ENCODE peak calls at places on chromosomes 7 and 10, in six cellular contexts. B, C, J, T, H and Y are unnamed samples.

GRCh38 chr7:112550468-112551060 is 69.8 kb downstream of the LSMEM1 start:
- DNase-seq in B (no peak), C (no peak), J (no peak), T (peak), H (peak), Y (peak)

GRCh38 chr10:132575320-132576201 is 38.0 kb downstream of the INPP5A start:
- DNase-seq in B (no peak), C (no peak), J (peak), T (peak), H (peak), Y (no peak)

GRCh38 chr7:12431886-12432285 is 28.2 kb upstream of the VWDE start:
- DNase-seq in B (no peak), C (no peak), J (no peak), T (peak), H (no peak), Y (no peak)

GRCh38 chr7:95690367-95690947 is 81.9 kb upstream of the DYNC1I1 start:
- DNase-seq in B (no peak), C (no peak), J (no peak), T (peak), H (peak), Y (peak)

GRCh38 chr10:17506859-17507471 is 52.6 kb upstream of the ST8SIA6 start:
- DNase-seq in B (no peak), C (no peak), J (no peak), T (no peak), H (no peak), Y (no peak)

GRCh38 chr7:39651262-39651661 is 27.9 kb downstream of the RALA start:
- DNase-seq in B (no peak), C (no peak), J (no peak), T (no peak), H (no peak), Y (no peak)

GRCh38 chr7:153091477-153091876 is 331.9 kb downstream of the ACTR3B start:
- DNase-seq in B (no peak), C (no peak), J (no peak), T (no peak), H (peak), Y (no peak)

GRCh38 chr7:1593904-1594421 is 24.1 kb upstream of the PSMG3 start:
- DNase-seq in B (no peak), C (no peak), J (no peak), T (no peak), H (no peak), Y (no peak)

GRCh38 chr10:3865565-3865964 is 80.6 kb upstream of the KLF6 start:
- DNase-seq in B (no peak), C (no peak), J (no peak), T (no peak), H (no peak), Y (no peak)

GRCh38 chr7:47408675-47409074 is 173.2 kb downstream of the TNS3 start:
- DNase-seq in B (no peak), C (no peak), J (no peak), T (no peak), H (no peak), Y (no peak)

GRCh38 chr10:43394868-43395267 is 14.1 kb downstream of the HNRNPF start:
- DNase-seq in B (no peak), C (no peak), J (no peak), T (no peak), H (no peak), Y (no peak)

GRCh38 chr10:45379891-45380540 is 6.0 kb downstream of the ALOX5 start:
- DNase-seq in B (no peak), C (no peak), J (peak), T (no peak), H (no peak), Y (no peak)

GRCh38 chr10:31070691-31071090 is 39.0 kb upstream of the ZNF438 start:
- DNase-seq in B (no peak), C (no peak), J (no peak), T (no peak), H (no peak), Y (no peak)

GRCh38 chr7:47783456-47784240 is 164.6 kb downstream of the PKD1L1 start:
- DNase-seq in B (no peak), C (no peak), J (peak), T (peak), H (peak), Y (no peak)

GRCh38 chr7:32500922-32501341 is 5.6 kb downstream of the AVL9 start:
- DNase-seq in B (no peak), C (no peak), J (no peak), T (peak), H (peak), Y (no peak)

GRCh38 chr7:134420509-134421125 is 38.3 kb downstream of the AKR1B1 start:
- DNase-seq in B (no peak), C (no peak), J (no peak), T (peak), H (peak), Y (no peak)

GRCh38 chr10:59234814-59235429 is 58.5 kb downstream of the PHYHIPL start:
- DNase-seq in B (no peak), C (no peak), J (no peak), T (peak), H (peak), Y (no peak)